ENCODE peak calls at places on chromosomes 12 and 14, in four cellular contexts. Z, I, T and J are unnamed samples.

GRCh38 chr12:123580772-123581171 is 3.6 kb upstream of the TMED2 start:
- DNase-seq in Z (no peak), I (no peak), T (no peak), J (no peak)

GRCh38 chr12:108269224-108269623 is 69.9 kb downstream of the CMKLR1 start:
- DNase-seq in Z (no peak), I (no peak), T (no peak), J (no peak)

GRCh38 chr14:105224845-105225585 is 23.3 kb upstream of the BTBD6 start:
- DNase-seq in Z (no peak), I (no peak), T (no peak), J (no peak)

GRCh38 chr14:105212541-105213305 is 31.6 kb upstream of the NUDT14 start:
- DNase-seq in Z (no peak), I (no peak), T (no peak), J (no peak)

GRCh38 chr12:9084417-9084816 is 31.3 kb downstream of the A2M start:
- DNase-seq in Z (no peak), I (no peak), T (no peak), J (no peak)

GRCh38 chr14:64363265-64363840 is 24.8 kb upstream of the MTHFD1 start:
- DNase-seq in Z (no peak), I (no peak), T (peak), J (no peak)

GRCh38 chr14:51972566-51972965 is 16.8 kb upstream of the RTRAF start:
- DNase-seq in Z (no peak), I (no peak), T (no peak), J (no peak)

GRCh38 chr14:83197271-83197670 is 1663.6 kb upstream of the SEL1L start:
- DNase-seq in Z (no peak), I (no peak), T (no peak), J (no peak)

DNA sequence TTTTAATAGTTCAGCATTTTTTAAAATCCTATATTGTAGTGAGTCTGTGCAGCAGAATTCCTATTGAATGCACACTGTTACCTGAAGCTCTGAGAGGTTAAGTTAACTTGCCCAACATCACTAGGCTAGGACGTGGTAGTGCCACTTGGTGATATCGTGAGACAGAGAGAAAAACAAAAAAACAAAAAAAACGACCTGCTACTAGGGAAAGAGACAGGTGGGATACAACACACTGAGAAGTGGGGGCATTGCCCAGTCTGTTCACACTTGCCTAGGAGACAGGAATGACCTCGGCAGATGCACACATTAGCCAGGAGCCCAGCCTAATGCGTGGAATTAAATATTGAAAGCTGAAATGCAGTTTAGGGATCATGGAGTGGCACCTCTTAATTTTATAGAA is 129.7 kb upstream of the CCND2 start:
- DNase-seq in Z (peak), I (no peak), T (no peak), J (no peak)
- TF ChIP-seq TARDBP in Z (no peak), I (no peak), T (no peak), J (no peak)

GRCh38 chr12:563899-564298 is 99.3 kb downstream of the NINJ2 start:
- DNase-seq in Z (no peak), I (no peak), T (no peak), J (no peak)

GRCh38 chr12:561908-562593 is 101.2 kb downstream of the NINJ2 start:
- DNase-seq in Z (no peak), I (no peak), T (peak), J (no peak)

GRCh38 chr12:565161-565560 is 98.1 kb downstream of the NINJ2 start:
- DNase-seq in Z (no peak), I (no peak), T (no peak), J (no peak)

GRCh38 chr12:562634-563033 is 100.6 kb downstream of the NINJ2 start:
- DNase-seq in Z (no peak), I (no peak), T (no peak), J (no peak)

GRCh38 chr12:563250-563781 is 99.9 kb downstream of the NINJ2 start:
- DNase-seq in Z (no peak), I (no peak), T (no peak), J (no peak)
- TF ChIP-seq BHLHE40 in Z (no peak), I (no peak), T (no peak), J (no peak)

GRCh38 chr12:53750812-53751335 is 905 bp downstream of the CISTR start:
- DNase-seq in Z (no peak), I (no peak), T (no peak), J (no peak)
- TF ChIP-seq TARDBP in Z (no peak), I (no peak), T (no peak), J (no peak)

GRCh38 chr12:4115570-4115969 is 158.0 kb upstream of the CCND2 start:
- DNase-seq in Z (no peak), I (no peak), T (no peak), J (no peak)
- TF ChIP-seq BHLHE40 in Z (no peak), I (peak), T (no peak), J (no peak)

GRCh38 chr12:15535287-15535895 is 213.1 kb downstream of the PTPRO start:
- DNase-seq in Z (no peak), I (no peak), T (no peak), J (no peak)

GRCh38 chr12:15534870-15535269 is 212.6 kb downstream of the PTPRO start:
- DNase-seq in Z (no peak), I (no peak), T (no peak), J (no peak)

GRCh38 chr12:15532364-15532977 is 210.2 kb downstream of the PTPRO start:
- DNase-seq in Z (peak), I (peak), T (peak), J (peak)

GRCh38 chr12:15536446-15536845 is 214.1 kb downstream of the PTPRO start:
- DNase-seq in Z (no peak), I (no peak), T (no peak), J (no peak)

GRCh38 chr12:15534322-15534721 is 212.0 kb downstream of the PTPRO start:
- DNase-seq in Z (no peak), I (peak), T (no peak), J (no peak)
- TF ChIP-seq TARDBP in Z (no peak), I (no peak), T (no peak), J (no peak)

DNA sequence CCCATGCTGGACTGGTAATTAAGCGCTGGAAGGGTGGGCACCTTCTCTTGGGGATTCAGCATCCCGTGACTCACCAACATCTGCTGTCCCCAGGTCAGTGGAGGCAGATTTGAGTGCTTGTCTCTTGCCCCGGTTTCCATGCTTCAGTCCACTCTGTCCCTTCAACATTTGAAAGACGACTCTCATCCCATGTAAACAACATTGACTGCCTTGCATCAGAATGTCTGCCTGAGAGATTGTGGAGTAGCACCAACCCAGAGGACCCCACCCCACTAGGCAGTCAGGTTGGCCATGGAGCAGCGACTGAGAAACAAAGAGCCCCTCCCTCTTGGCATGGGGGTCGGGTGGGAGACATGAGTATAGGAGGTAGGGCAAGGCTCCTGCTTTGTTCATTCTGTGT is 4.9 kb upstream of the STAC3 start:
- DNase-seq in Z (no peak), I (no peak), T (no peak), J (no peak)
- TF ChIP-seq BHLHE40 in Z (no peak), I (no peak), T (no peak), J (no peak)

GRCh38 chr12:22709292-22709691 is 84.3 kb downstream of the ETNK1 start:
- DNase-seq in Z (peak), I (peak), T (peak), J (peak)
- TF ChIP-seq TARDBP in Z (no peak), I (no peak), T (no peak), J (no peak)

DNA sequence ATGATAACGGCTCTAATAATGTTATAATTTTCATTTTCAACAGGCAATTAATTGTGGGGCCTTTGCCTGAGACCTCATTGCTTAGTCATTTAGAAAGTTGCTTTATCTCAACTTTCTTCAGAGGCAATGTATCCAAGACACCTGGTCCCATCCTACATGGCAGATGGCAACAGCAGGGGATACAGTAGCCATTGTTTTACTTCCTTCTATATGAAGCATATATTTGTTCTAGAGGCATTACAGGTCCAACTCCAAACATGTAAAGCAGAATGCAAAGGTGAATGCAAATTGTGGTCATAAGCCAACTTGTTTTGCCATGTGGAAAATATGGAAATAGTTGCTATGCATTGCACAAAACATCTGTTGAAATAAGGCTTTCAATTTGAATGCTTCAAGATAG is 109.7 kb upstream of the BCAT1 start:
- DNase-seq in Z (no peak), I (peak), T (no peak), J (no peak)
- TF ChIP-seq BHLHE40 in Z (no peak), I (no peak), T (no peak), J (no peak)

GRCh38 chr14:34362625-34363251 is 99.3 kb downstream of the SPTSSA start:
- DNase-seq in Z (no peak), I (no peak), T (no peak), J (no peak)

GRCh38 chr14:34364201-34364600 is 97.8 kb downstream of the SPTSSA start:
- DNase-seq in Z (no peak), I (no peak), T (no peak), J (no peak)

GRCh38 chr14:34363733-34364134 is 98.3 kb downstream of the SPTSSA start:
- DNase-seq in Z (no peak), I (no peak), T (no peak), J (no peak)

GRCh38 chr14:34359423-34360120 is 102.5 kb downstream of the SPTSSA start:
- DNase-seq in Z (no peak), I (no peak), T (no peak), J (no peak)

GRCh38 chr14:34361504-34362011 is 100.5 kb downstream of the SPTSSA start:
- DNase-seq in Z (no peak), I (no peak), T (no peak), J (no peak)
- TF ChIP-seq TARDBP in Z (no peak), I (no peak), T (no peak), J (no peak)

DNA sequence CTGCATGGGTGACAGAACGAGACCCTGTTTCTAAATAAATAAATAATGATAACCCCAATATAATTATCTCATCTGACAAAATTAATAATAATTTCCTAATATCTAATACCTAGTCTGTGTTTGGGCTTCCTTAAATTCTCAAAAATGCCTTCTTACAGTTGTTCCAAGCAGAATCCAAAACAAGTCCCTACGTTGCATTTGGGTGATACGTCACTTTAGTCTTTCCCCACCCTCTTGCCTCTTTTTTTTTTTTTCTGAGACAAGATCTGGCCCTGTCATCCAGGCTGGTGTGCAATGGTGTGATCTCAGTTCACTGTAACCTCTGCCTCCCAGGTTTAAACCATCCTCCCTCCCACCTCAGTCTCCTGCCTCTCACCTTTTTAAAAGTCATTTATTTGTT is 26.7 kb downstream of the VEZT start:
- DNase-seq in Z (no peak), I (no peak), T (peak), J (no peak)
- TF ChIP-seq BHLHE40 in Z (no peak), I (no peak), T (no peak), J (no peak)